ENCODE peak calls at places on chromosome 6, in seven cellular contexts. G is H1, K is GM23338, I is HCT116, U is sigmoid colon, X is prostate gland, N is K562. A is an unnamed sample.

GRCh38 chr6:15549371-15549770 is 113.5 kb downstream of the DTNBP1 start:
- DNase-seq in K (no peak), G (no peak), U (no peak), X (no peak), I (no peak), N (no peak), A (no peak)

GRCh38 chr6:113560908-113561307 is 296.2 kb upstream of the MARCKS start:
- DNase-seq in K (no peak), I (peak; percentile 32), N (no peak), U (no peak), G (no peak), X (no peak), A (no peak)

GRCh38 chr6:42281570-42281969 is 63.9 kb upstream of the MRPS10 start:
- DNase-seq in I (no peak), N (no peak), K (no peak), G (no peak), X (no peak), U (no peak), A (no peak)

GRCh38 chr6:151702851-151703629 is 104.4 kb upstream of the ESR1 start:
- DNase-seq in X (no peak), N (no peak), I (no peak), K (no peak), G (no peak), U (no peak), A (no peak)

GRCh38 chr6:116409756-116410155 is 39.0 kb downstream of the DSE start:
- DNase-seq in N (no peak), K (no peak), U (no peak), I (no peak), G (no peak), X (no peak), A (no peak)

GRCh38 chr6:40545954-40546353 is 41.2 kb downstream of the LRFN2 start:
- DNase-seq in K (peak; percentile 88), I (no peak), G (peak; percentile 83), N (no peak), U (peak; percentile 38), X (no peak), A (no peak)

GRCh38 chr6:36586606-36587005 is 7.6 kb upstream of the SRSF3 start:
- DNase-seq in I (no peak), U (no peak), G (no peak), N (no peak), X (no peak), K (no peak), A (no peak)

GRCh38 chr6:85482206-85483040 is 32.5 kb downstream of the NT5E start:
- DNase-seq in U (no peak), I (no peak), G (no peak), X (no peak), K (no peak), N (no peak), A (no peak)

GRCh38 chr6:43013020-43013842 is 515 bp downstream of the MEA1 start:
- DNase-seq in K (no peak), N (no peak), I (no peak), G (no peak), U (no peak), X (no peak), A (no peak)

GRCh38 chr6:127192911-127193503 is 73.7 kb upstream of the RNF146 start:
- DNase-seq in X (no peak), N (no peak), U (no peak), G (no peak), I (no peak), K (no peak), A (no peak)

GRCh38 chr6:41280658-41281057 is 5.8 kb downstream of the TREM1 start:
- DNase-seq in G (peak; percentile 14), U (no peak), K (no peak), I (no peak), X (no peak), N (no peak), A (no peak)

GRCh38 chr6:4271761-4272505 is 136.6 kb upstream of the ECI2 start:
- DNase-seq in X (no peak), G (no peak), N (no peak), K (no peak), U (no peak), I (no peak), A (no peak)

GRCh38 chr6:157519255-157520116 is 138.5 kb downstream of the ZDHHC14 start:
- DNase-seq in I (no peak), U (no peak), X (no peak), N (no peak), G (no peak), K (no peak), A (no peak)

GRCh38 chr6:105359419-105360366 is 43.2 kb downstream of the PREP start:
- DNase-seq in N (peak; percentile 54), K (no peak), I (no peak), G (no peak), U (no peak), X (no peak), A (no peak)

GRCh38 chr6:75896526-75896925 is 147.5 kb downstream of the MYO6 start:
- DNase-seq in K (no peak), G (no peak), X (no peak), U (no peak), N (no peak), I (no peak), A (no peak)

GRCh38 chr6:10610289-10610688 is 84.1 kb downstream of the C6orf52 start:
- DNase-seq in I (no peak), K (no peak), G (no peak), N (no peak), X (peak; percentile 24), U (peak; percentile 89), A (no peak)
- TF ChIP-seq POLR2AphosphoS5 in I (no peak), K (no peak), G (no peak), N (no peak), X (peak; percentile 50), U (peak; percentile 58), A (no peak)

GRCh38 chr6:35050291-35050987 is 90.7 kb downstream of the TCP11 start:
- DNase-seq in G (no peak), X (no peak), K (no peak), I (no peak), N (no peak), U (peak; percentile 60), A (no peak)

GRCh38 chr6:35048631-35049083 is 92.5 kb downstream of the TCP11 start:
- DNase-seq in K (peak; percentile 56), U (peak; percentile 88), G (no peak), N (no peak), I (no peak), X (no peak), A (no peak)

GRCh38 chr6:35049885-35050284 is 91.3 kb downstream of the TCP11 start:
- DNase-seq in U (peak; percentile 85), K (no peak), G (no peak), N (peak; percentile 36), X (no peak), I (no peak), A (no peak)

GRCh38 chr6:35048031-35048613 is 93.0 kb downstream of the TCP11 start:
- DNase-seq in K (peak; percentile 67), N (no peak), I (no peak), G (no peak), U (peak; percentile 69), X (no peak), A (no peak)

GRCh38 chr6:35049346-35049745 is 91.8 kb downstream of the TCP11 start:
- DNase-seq in U (peak; percentile 48), I (no peak), N (no peak), K (no peak), G (no peak), X (no peak), A (no peak)
- H3K27ac ChIP-seq in U (peak overlapping the region; percentile 84), I (no peak overlapping the region), N (no peak overlapping the region), K (no peak overlapping the region), G (peak overlapping the region; percentile 47), X (no peak overlapping the region), A (peak overlapping the region; percentile 90)

GRCh38 chr6:144781836-144782235 is 496.7 kb downstream of the UTRN start:
- DNase-seq in G (no peak), K (no peak), I (no peak), U (no peak), X (no peak), N (no peak), A (no peak)

GRCh38 chr6:144778773-144779531 is 493.8 kb downstream of the UTRN start:
- DNase-seq in U (no peak), N (no peak), I (no peak), X (no peak), K (peak; percentile 16), G (no peak), A (no peak)

GRCh38 chr6:144777249-144777648 is 492.1 kb downstream of the UTRN start:
- DNase-seq in U (no peak), I (no peak), K (no peak), N (no peak), X (no peak), G (no peak), A (no peak)

GRCh38 chr6:144778056-144778455 is 492.9 kb downstream of the UTRN start:
- DNase-seq in K (no peak), X (no peak), G (no peak), N (no peak), I (no peak), U (no peak), A (no peak)

GRCh38 chr6:144776031-144776819 is 491.1 kb downstream of the UTRN start:
- DNase-seq in K (no peak), X (no peak), N (no peak), G (no peak), U (no peak), I (no peak), A (no peak)
- TF ChIP-seq POLR2AphosphoS5 in K (no peak), X (no peak), N (no peak), G (no peak), U (no peak), I (no peak), A (no peak)

GRCh38 chr6:34657307-34657978 is 39.1 kb downstream of the ILRUN start:
- DNase-seq in I (no peak), G (no peak), U (peak; percentile 70), K (peak; percentile 45), N (peak; percentile 54), X (peak; percentile 68), A (no peak)

GRCh38 chr6:34654061-34654460 is 42.5 kb downstream of the ILRUN start:
- DNase-seq in K (no peak), U (no peak), X (no peak), G (no peak), I (no peak), N (no peak), A (no peak)

GRCh38 chr6:34658605-34659218 is 37.9 kb downstream of the ILRUN start:
- DNase-seq in K (no peak), N (no peak), I (no peak), X (no peak), U (no peak), G (no peak), A (no peak)

GRCh38 chr6:34657037-34657306 is 39.6 kb downstream of the ILRUN start:
- DNase-seq in X (no peak), I (no peak), U (no peak), K (no peak), G (no peak), N (no peak), A (no peak)

DNA sequence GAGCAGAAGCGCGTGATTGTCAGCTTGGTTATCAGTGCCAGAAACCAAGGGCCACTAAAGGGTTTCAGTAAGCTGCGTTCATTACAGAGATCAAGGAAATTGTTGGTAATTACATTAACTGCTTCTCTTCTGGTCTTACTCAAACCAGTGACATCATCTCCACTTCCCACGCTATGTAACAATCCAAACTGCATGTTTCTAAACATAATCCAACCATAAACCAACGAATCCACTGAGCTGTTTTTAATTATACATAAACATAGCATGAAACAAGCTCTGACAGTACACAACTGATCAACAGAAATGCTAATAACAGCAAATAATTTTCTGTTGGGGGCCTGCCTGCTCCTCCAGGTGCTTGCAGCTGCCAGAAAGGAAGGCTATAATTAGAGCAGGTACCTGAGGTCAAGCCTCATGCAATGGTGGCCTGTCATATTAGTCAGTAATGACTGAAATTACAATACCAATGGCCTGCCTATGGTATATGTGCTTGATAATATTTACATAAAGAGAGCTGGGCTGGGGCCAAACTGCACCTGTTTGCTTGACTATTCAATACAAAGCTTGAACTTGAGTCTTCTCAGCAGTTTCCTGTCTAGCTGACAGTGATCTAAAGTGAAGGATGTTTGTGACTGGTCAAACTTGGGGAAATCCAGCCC is 40.1 kb downstream of the ILRUN start:
- DNase-seq in U (no peak), N (no peak), X (peak; percentile 26), K (no peak), G (no peak), I (no peak), A (no peak)
- H3K27ac ChIP-seq in U (peak overlapping the region; percentile 90), N (peak overlapping the region; percentile 88), X (peak overlapping the region; percentile 86), K (peak overlapping the region; percentile 67), G (no peak overlapping the region), I (peak overlapping the region; percentile 84), A (peak overlapping the region; percentile 89)